ENCODE peak calls at places on chromosomes 13 and 19, in ten cellular contexts. One of them, this sample, is unnamed.
A peak's percentile ranks its signal among the peaks of the same experiment; 100 is the strongest.

GRCh38 chr13:39016789-39017188 is 21.1 kb downstream of the PROSER1 start:
- DNase-seq in IMR-90: peak; percentile 8
- DNase-seq in heart right ventricle: no peak
- DNase-seq in mesendoderm: peak; percentile 48
- DNase-seq in CD4-positive, CD25-positive, alpha-beta regulatory T cell: peak; percentile 57
- DNase-seq in left ventricle myocardium inferior: no peak
- DNase-seq in CD8-positive, alpha-beta T cell: no peak
- DNase-seq in CD8-positive, alpha-beta memory T cell: peak; percentile 2
- DNase-seq in small intestine: peak; percentile 23
- DNase-seq in effector memory CD4-positive, alpha-beta T cell: no peak
- DNase-seq in this sample: no peak

GRCh38 chr13:49021953-49022352 is 46.2 kb downstream of the FNDC3A start:
- DNase-seq in IMR-90: no peak
- DNase-seq in heart right ventricle: no peak
- DNase-seq in mesendoderm: no peak
- DNase-seq in CD4-positive, CD25-positive, alpha-beta regulatory T cell: no peak
- DNase-seq in left ventricle myocardium inferior: no peak
- DNase-seq in CD8-positive, alpha-beta T cell: no peak
- DNase-seq in CD8-positive, alpha-beta memory T cell: no peak
- DNase-seq in small intestine: no peak
- DNase-seq in effector memory CD4-positive, alpha-beta T cell: no peak
- DNase-seq in this sample: no peak

GRCh38 chr19:6059996-6060599 is 50.2 kb downstream of the RFX2 start:
- DNase-seq in IMR-90: no peak
- DNase-seq in heart right ventricle: no peak
- DNase-seq in mesendoderm: no peak
- DNase-seq in CD4-positive, CD25-positive, alpha-beta regulatory T cell: peak; percentile 17
- DNase-seq in left ventricle myocardium inferior: no peak
- DNase-seq in CD8-positive, alpha-beta T cell: no peak
- DNase-seq in CD8-positive, alpha-beta memory T cell: no peak
- DNase-seq in small intestine: no peak
- DNase-seq in effector memory CD4-positive, alpha-beta T cell: no peak
- DNase-seq in this sample: no peak

GRCh38 chr19:6076675-6077463 is 33.4 kb downstream of the RFX2 start:
- DNase-seq in IMR-90: peak; percentile 91
- DNase-seq in heart right ventricle: no peak
- DNase-seq in mesendoderm: no peak
- DNase-seq in CD4-positive, CD25-positive, alpha-beta regulatory T cell: no peak
- DNase-seq in left ventricle myocardium inferior: no peak
- DNase-seq in CD8-positive, alpha-beta T cell: no peak
- DNase-seq in CD8-positive, alpha-beta memory T cell: no peak
- DNase-seq in small intestine: no peak
- DNase-seq in effector memory CD4-positive, alpha-beta T cell: no peak
- DNase-seq in this sample: no peak

GRCh38 chr13:67043901-67044300 is 186.2 kb downstream of the PCDH9 start:
- DNase-seq in IMR-90: peak; percentile 57
- DNase-seq in heart right ventricle: no peak
- DNase-seq in mesendoderm: no peak
- DNase-seq in CD4-positive, CD25-positive, alpha-beta regulatory T cell: no peak
- DNase-seq in left ventricle myocardium inferior: no peak
- DNase-seq in CD8-positive, alpha-beta T cell: no peak
- DNase-seq in CD8-positive, alpha-beta memory T cell: no peak
- DNase-seq in small intestine: no peak
- DNase-seq in effector memory CD4-positive, alpha-beta T cell: no peak
- DNase-seq in this sample: no peak

GRCh38 chr19:51703655-51704515 is 10.8 kb downstream of the SPACA6 start:
- DNase-seq in IMR-90: peak; percentile 89
- DNase-seq in heart right ventricle: peak; percentile 97
- DNase-seq in mesendoderm: peak; percentile 98
- DNase-seq in CD4-positive, CD25-positive, alpha-beta regulatory T cell: peak; percentile 97
- DNase-seq in left ventricle myocardium inferior: peak; percentile 98
- DNase-seq in CD8-positive, alpha-beta T cell: peak; percentile 97
- DNase-seq in CD8-positive, alpha-beta memory T cell: peak; percentile 95
- DNase-seq in small intestine: peak; percentile 90
- DNase-seq in effector memory CD4-positive, alpha-beta T cell: peak; percentile 93
- DNase-seq in this sample: peak; percentile 96

GRCh38 chr19:39372047-39372802 is 18.7 kb downstream of the PAF1 start:
- DNase-seq in IMR-90: peak; percentile 93
- DNase-seq in heart right ventricle: peak; percentile 70
- DNase-seq in mesendoderm: no peak
- DNase-seq in CD4-positive, CD25-positive, alpha-beta regulatory T cell: no peak
- DNase-seq in left ventricle myocardium inferior: peak; percentile 82
- DNase-seq in CD8-positive, alpha-beta T cell: no peak
- DNase-seq in CD8-positive, alpha-beta memory T cell: no peak
- DNase-seq in small intestine: no peak
- DNase-seq in effector memory CD4-positive, alpha-beta T cell: no peak
- DNase-seq in this sample: no peak

GRCh38 chr13:60617863-60618733 is 221.1 kb downstream of the TDRD3 start:
- DNase-seq in IMR-90: peak; percentile 36
- DNase-seq in heart right ventricle: no peak
- DNase-seq in mesendoderm: peak; percentile 80
- DNase-seq in CD4-positive, CD25-positive, alpha-beta regulatory T cell: no peak
- DNase-seq in left ventricle myocardium inferior: no peak
- DNase-seq in CD8-positive, alpha-beta T cell: no peak
- DNase-seq in CD8-positive, alpha-beta memory T cell: no peak
- DNase-seq in small intestine: peak; percentile 6
- DNase-seq in effector memory CD4-positive, alpha-beta T cell: no peak
- DNase-seq in this sample: no peak

GRCh38 chr13:46372071-46372470 is 15.0 kb downstream of the RUBCNL start:
- DNase-seq in IMR-90: no peak
- DNase-seq in heart right ventricle: no peak
- DNase-seq in mesendoderm: no peak
- DNase-seq in CD4-positive, CD25-positive, alpha-beta regulatory T cell: no peak
- DNase-seq in left ventricle myocardium inferior: no peak
- DNase-seq in CD8-positive, alpha-beta T cell: no peak
- DNase-seq in CD8-positive, alpha-beta memory T cell: no peak
- DNase-seq in small intestine: no peak
- DNase-seq in effector memory CD4-positive, alpha-beta T cell: no peak
- DNase-seq in this sample: no peak

GRCh38 chr13:46374710-46375109 is 12.3 kb downstream of the RUBCNL start:
- DNase-seq in IMR-90: no peak
- DNase-seq in heart right ventricle: no peak
- DNase-seq in mesendoderm: no peak
- DNase-seq in CD4-positive, CD25-positive, alpha-beta regulatory T cell: no peak
- DNase-seq in left ventricle myocardium inferior: no peak
- DNase-seq in CD8-positive, alpha-beta T cell: no peak
- DNase-seq in CD8-positive, alpha-beta memory T cell: no peak
- DNase-seq in small intestine: peak; percentile 68
- DNase-seq in effector memory CD4-positive, alpha-beta T cell: no peak
- DNase-seq in this sample: no peak

GRCh38 chr13:46377554-46377953 is 9.5 kb downstream of the RUBCNL start:
- DNase-seq in IMR-90: no peak
- DNase-seq in heart right ventricle: no peak
- DNase-seq in mesendoderm: no peak
- DNase-seq in CD4-positive, CD25-positive, alpha-beta regulatory T cell: no peak
- DNase-seq in left ventricle myocardium inferior: no peak
- DNase-seq in CD8-positive, alpha-beta T cell: no peak
- DNase-seq in CD8-positive, alpha-beta memory T cell: no peak
- DNase-seq in small intestine: no peak
- DNase-seq in effector memory CD4-positive, alpha-beta T cell: no peak
- DNase-seq in this sample: no peak

GRCh38 chr13:46369506-46370268 is 17.4 kb downstream of the RUBCNL start:
- DNase-seq in IMR-90: peak; percentile 68
- DNase-seq in heart right ventricle: no peak
- DNase-seq in mesendoderm: no peak
- DNase-seq in CD4-positive, CD25-positive, alpha-beta regulatory T cell: no peak
- DNase-seq in left ventricle myocardium inferior: no peak
- DNase-seq in CD8-positive, alpha-beta T cell: no peak
- DNase-seq in CD8-positive, alpha-beta memory T cell: no peak
- DNase-seq in small intestine: no peak
- DNase-seq in effector memory CD4-positive, alpha-beta T cell: no peak
- DNase-seq in this sample: no peak

DNA sequence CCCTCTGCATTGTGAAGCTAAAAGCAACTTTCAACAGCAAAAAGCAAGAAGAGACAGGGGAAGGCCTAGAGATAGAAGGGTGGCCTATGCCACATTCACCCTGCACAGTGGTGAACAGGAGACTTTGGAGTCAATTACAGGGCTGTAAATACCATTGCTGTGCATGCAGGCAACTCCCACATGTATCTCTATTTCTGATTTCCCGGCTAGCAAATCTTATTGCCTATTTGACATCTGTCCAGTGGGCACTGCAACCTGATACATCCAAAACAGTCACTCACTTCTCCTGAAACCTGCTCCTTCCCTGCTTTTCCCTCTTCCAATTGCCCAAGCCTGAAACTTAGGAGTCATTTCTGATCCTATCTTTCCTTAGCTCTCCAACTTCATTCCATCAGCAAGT is 13.4 kb downstream of the RUBCNL start:
- DNase-seq in IMR-90: no peak
- DNase-seq in heart right ventricle: no peak
- DNase-seq in mesendoderm: no peak
- DNase-seq in CD4-positive, CD25-positive, alpha-beta regulatory T cell: no peak
- DNase-seq in left ventricle myocardium inferior: no peak
- DNase-seq in CD8-positive, alpha-beta T cell: no peak
- DNase-seq in CD8-positive, alpha-beta memory T cell: no peak
- DNase-seq in small intestine: peak; percentile 77
- DNase-seq in effector memory CD4-positive, alpha-beta T cell: no peak
- DNase-seq in this sample: no peak
- H3K4me1 ChIP-seq in IMR-90: peaks cover 2% of the 10 kb centered on the region
- H3K4me1 ChIP-seq in heart right ventricle: peaks cover 11% of the 10 kb centered on the region
- H3K4me1 ChIP-seq in mesendoderm: no peaks in the 10 kb centered on the region
- H3K4me1 ChIP-seq in CD4-positive, CD25-positive, alpha-beta regulatory T cell: no peaks in the 10 kb centered on the region
- H3K4me1 ChIP-seq in left ventricle myocardium inferior: no peaks in the 10 kb centered on the region
- H3K4me1 ChIP-seq in CD8-positive, alpha-beta T cell: no peaks in the 10 kb centered on the region
- H3K4me1 ChIP-seq in CD8-positive, alpha-beta memory T cell: no peaks in the 10 kb centered on the region
- H3K4me1 ChIP-seq in small intestine: no peaks in the 10 kb centered on the region
- H3K4me1 ChIP-seq in effector memory CD4-positive, alpha-beta T cell: no peaks in the 10 kb centered on the region
- H3K4me1 ChIP-seq in this sample: no peaks in the 10 kb centered on the region

GRCh38 chr13:111115841-111116500 is 861 bp downstream of the ARHGEF7 start:
- DNase-seq in IMR-90: peak; percentile 87
- DNase-seq in heart right ventricle: peak; percentile 57
- DNase-seq in mesendoderm: peak; percentile 47
- DNase-seq in CD4-positive, CD25-positive, alpha-beta regulatory T cell: no peak
- DNase-seq in left ventricle myocardium inferior: peak; percentile 69
- DNase-seq in CD8-positive, alpha-beta T cell: no peak
- DNase-seq in CD8-positive, alpha-beta memory T cell: no peak
- DNase-seq in small intestine: peak; percentile 66
- DNase-seq in effector memory CD4-positive, alpha-beta T cell: no peak
- DNase-seq in this sample: no peak

GRCh38 chr13:111117961-111118360 is 2.9 kb downstream of the ARHGEF7 start:
- DNase-seq in IMR-90: no peak
- DNase-seq in heart right ventricle: no peak
- DNase-seq in mesendoderm: no peak
- DNase-seq in CD4-positive, CD25-positive, alpha-beta regulatory T cell: no peak
- DNase-seq in left ventricle myocardium inferior: no peak
- DNase-seq in CD8-positive, alpha-beta T cell: no peak
- DNase-seq in CD8-positive, alpha-beta memory T cell: no peak
- DNase-seq in small intestine: no peak
- DNase-seq in effector memory CD4-positive, alpha-beta T cell: no peak
- DNase-seq in this sample: no peak

GRCh38 chr13:111117289-111117688 is 2.2 kb downstream of the ARHGEF7 start:
- DNase-seq in IMR-90: no peak
- DNase-seq in heart right ventricle: no peak
- DNase-seq in mesendoderm: no peak
- DNase-seq in CD4-positive, CD25-positive, alpha-beta regulatory T cell: no peak
- DNase-seq in left ventricle myocardium inferior: no peak
- DNase-seq in CD8-positive, alpha-beta T cell: no peak
- DNase-seq in CD8-positive, alpha-beta memory T cell: no peak
- DNase-seq in small intestine: no peak
- DNase-seq in effector memory CD4-positive, alpha-beta T cell: no peak
- DNase-seq in this sample: no peak

GRCh38 chr13:111115051-111115840 is at the start of gene ARHGEF7:
- DNase-seq in IMR-90: no peak
- DNase-seq in heart right ventricle: peak; percentile 37
- DNase-seq in mesendoderm: peak; percentile 43
- DNase-seq in CD4-positive, CD25-positive, alpha-beta regulatory T cell: no peak
- DNase-seq in left ventricle myocardium inferior: no peak
- DNase-seq in CD8-positive, alpha-beta T cell: no peak
- DNase-seq in CD8-positive, alpha-beta memory T cell: no peak
- DNase-seq in small intestine: no peak
- DNase-seq in effector memory CD4-positive, alpha-beta T cell: no peak
- DNase-seq in this sample: peak; percentile 6

DNA sequence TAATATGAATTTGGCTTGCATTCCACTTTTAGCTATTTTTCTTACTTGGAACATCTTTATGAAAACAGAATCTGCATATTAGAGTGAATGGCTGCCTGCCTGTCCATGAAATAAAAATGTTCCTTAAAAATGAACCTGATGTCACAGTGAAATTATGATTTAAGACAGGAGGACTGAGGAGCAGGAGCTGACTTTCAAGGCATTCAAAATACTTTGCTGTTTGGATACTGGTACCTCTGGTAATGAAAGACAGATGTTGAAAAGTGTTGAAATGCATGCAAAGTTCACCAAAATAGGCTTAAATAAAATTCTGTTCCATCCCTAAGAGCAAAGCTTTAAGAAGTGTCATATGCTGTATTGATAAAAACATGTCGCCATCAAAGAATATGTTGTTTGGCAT is 1.7 kb downstream of the ARHGEF7 start:
- DNase-seq in IMR-90: peak; percentile 14
- DNase-seq in heart right ventricle: no peak
- DNase-seq in mesendoderm: no peak
- DNase-seq in CD4-positive, CD25-positive, alpha-beta regulatory T cell: no peak
- DNase-seq in left ventricle myocardium inferior: no peak
- DNase-seq in CD8-positive, alpha-beta T cell: no peak
- DNase-seq in CD8-positive, alpha-beta memory T cell: no peak
- DNase-seq in small intestine: no peak
- DNase-seq in effector memory CD4-positive, alpha-beta T cell: no peak
- DNase-seq in this sample: no peak
- H3K4me3 ChIP-seq in IMR-90: no peak overlapping the region
- H3K4me3 ChIP-seq in heart right ventricle: peak overlapping the region; percentile 65
- H3K4me3 ChIP-seq in mesendoderm: no peak overlapping the region
- H3K4me3 ChIP-seq in CD4-positive, CD25-positive, alpha-beta regulatory T cell: no peak overlapping the region
- H3K4me3 ChIP-seq in left ventricle myocardium inferior: peak overlapping the region; percentile 77
- H3K4me3 ChIP-seq in CD8-positive, alpha-beta T cell: no peak overlapping the region
- H3K4me3 ChIP-seq in CD8-positive, alpha-beta memory T cell: no peak overlapping the region
- H3K4me3 ChIP-seq in small intestine: no peak overlapping the region
- H3K4me3 ChIP-seq in effector memory CD4-positive, alpha-beta T cell: no peak overlapping the region
- H3K4me3 ChIP-seq in this sample: no peak overlapping the region

GRCh38 chr19:2043864-2044708 is 7.0 kb downstream of the MKNK2 start:
- DNase-seq in IMR-90: no peak
- DNase-seq in heart right ventricle: no peak
- DNase-seq in mesendoderm: no peak
- DNase-seq in CD4-positive, CD25-positive, alpha-beta regulatory T cell: no peak
- DNase-seq in left ventricle myocardium inferior: no peak
- DNase-seq in CD8-positive, alpha-beta T cell: peak; percentile 47
- DNase-seq in CD8-positive, alpha-beta memory T cell: no peak
- DNase-seq in small intestine: no peak
- DNase-seq in effector memory CD4-positive, alpha-beta T cell: no peak
- DNase-seq in this sample: peak; percentile 39

GRCh38 chr19:2046046-2046907 is 4.8 kb downstream of the MKNK2 start:
- DNase-seq in IMR-90: no peak
- DNase-seq in heart right ventricle: no peak
- DNase-seq in mesendoderm: no peak
- DNase-seq in CD4-positive, CD25-positive, alpha-beta regulatory T cell: no peak
- DNase-seq in left ventricle myocardium inferior: no peak
- DNase-seq in CD8-positive, alpha-beta T cell: no peak
- DNase-seq in CD8-positive, alpha-beta memory T cell: no peak
- DNase-seq in small intestine: no peak
- DNase-seq in effector memory CD4-positive, alpha-beta T cell: no peak
- DNase-seq in this sample: no peak

GRCh38 chr19:2047076-2047448 is 4.0 kb downstream of the MKNK2 start:
- DNase-seq in IMR-90: no peak
- DNase-seq in heart right ventricle: no peak
- DNase-seq in mesendoderm: no peak
- DNase-seq in CD4-positive, CD25-positive, alpha-beta regulatory T cell: no peak
- DNase-seq in left ventricle myocardium inferior: no peak
- DNase-seq in CD8-positive, alpha-beta T cell: no peak
- DNase-seq in CD8-positive, alpha-beta memory T cell: no peak
- DNase-seq in small intestine: no peak
- DNase-seq in effector memory CD4-positive, alpha-beta T cell: no peak
- DNase-seq in this sample: no peak

GRCh38 chr19:2044709-2045500 is 6.1 kb downstream of the MKNK2 start:
- DNase-seq in IMR-90: no peak
- DNase-seq in heart right ventricle: no peak
- DNase-seq in mesendoderm: no peak
- DNase-seq in CD4-positive, CD25-positive, alpha-beta regulatory T cell: no peak
- DNase-seq in left ventricle myocardium inferior: no peak
- DNase-seq in CD8-positive, alpha-beta T cell: no peak
- DNase-seq in CD8-positive, alpha-beta memory T cell: no peak
- DNase-seq in small intestine: no peak
- DNase-seq in effector memory CD4-positive, alpha-beta T cell: no peak
- DNase-seq in this sample: no peak

GRCh38 chr19:2045501-2046045 is 5.5 kb downstream of the MKNK2 start:
- DNase-seq in IMR-90: no peak
- DNase-seq in heart right ventricle: peak; percentile 58
- DNase-seq in mesendoderm: no peak
- DNase-seq in CD4-positive, CD25-positive, alpha-beta regulatory T cell: no peak
- DNase-seq in left ventricle myocardium inferior: no peak
- DNase-seq in CD8-positive, alpha-beta T cell: no peak
- DNase-seq in CD8-positive, alpha-beta memory T cell: no peak
- DNase-seq in small intestine: no peak
- DNase-seq in effector memory CD4-positive, alpha-beta T cell: no peak
- DNase-seq in this sample: no peak
- H3K27ac ChIP-seq in IMR-90: no peak overlapping the region
- H3K27ac ChIP-seq in heart right ventricle: peak overlapping the region; percentile 78
- H3K27ac ChIP-seq in mesendoderm: no peak overlapping the region
- H3K27ac ChIP-seq in CD4-positive, CD25-positive, alpha-beta regulatory T cell: peak overlapping the region; percentile 99
- H3K27ac ChIP-seq in left ventricle myocardium inferior: peak overlapping the region; percentile 100
- H3K27ac ChIP-seq in CD8-positive, alpha-beta T cell: no peak overlapping the region
- H3K27ac ChIP-seq in CD8-positive, alpha-beta memory T cell: no peak overlapping the region
- H3K27ac ChIP-seq in small intestine: no peak overlapping the region
- H3K27ac ChIP-seq in effector memory CD4-positive, alpha-beta T cell: peak overlapping the region; percentile 27
- H3K27ac ChIP-seq in this sample: peak overlapping the region; percentile 54

GRCh38 chr19:10270616-10271394 is at the start of gene ICAM1:
- DNase-seq in IMR-90: peak; percentile 66
- DNase-seq in heart right ventricle: peak; percentile 83
- DNase-seq in mesendoderm: peak; percentile 79
- DNase-seq in CD4-positive, CD25-positive, alpha-beta regulatory T cell: peak; percentile 88
- DNase-seq in left ventricle myocardium inferior: peak; percentile 84
- DNase-seq in CD8-positive, alpha-beta T cell: peak; percentile 71
- DNase-seq in CD8-positive, alpha-beta memory T cell: peak; percentile 65
- DNase-seq in small intestine: peak; percentile 52
- DNase-seq in effector memory CD4-positive, alpha-beta T cell: peak; percentile 54
- DNase-seq in this sample: peak; percentile 67

GRCh38 chr19:10269333-10270179 is 1.4 kb upstream of the ICAM1 start:
- DNase-seq in IMR-90: peak; percentile 65
- DNase-seq in heart right ventricle: peak; percentile 89
- DNase-seq in mesendoderm: peak; percentile 77
- DNase-seq in CD4-positive, CD25-positive, alpha-beta regulatory T cell: peak; percentile 86
- DNase-seq in left ventricle myocardium inferior: peak; percentile 90
- DNase-seq in CD8-positive, alpha-beta T cell: peak; percentile 83
- DNase-seq in CD8-positive, alpha-beta memory T cell: peak; percentile 83
- DNase-seq in small intestine: peak; percentile 70
- DNase-seq in effector memory CD4-positive, alpha-beta T cell: peak; percentile 70
- DNase-seq in this sample: peak; percentile 87

GRCh38 chr19:10274589-10274988 is 3.7 kb downstream of the ICAM1 start:
- DNase-seq in IMR-90: no peak
- DNase-seq in heart right ventricle: no peak
- DNase-seq in mesendoderm: no peak
- DNase-seq in CD4-positive, CD25-positive, alpha-beta regulatory T cell: no peak
- DNase-seq in left ventricle myocardium inferior: no peak
- DNase-seq in CD8-positive, alpha-beta T cell: no peak
- DNase-seq in CD8-positive, alpha-beta memory T cell: no peak
- DNase-seq in small intestine: no peak
- DNase-seq in effector memory CD4-positive, alpha-beta T cell: no peak
- DNase-seq in this sample: no peak

GRCh38 chr19:10270180-10270615 is 722 bp upstream of the ICAM1 start:
- DNase-seq in IMR-90: no peak
- DNase-seq in heart right ventricle: peak; percentile 72
- DNase-seq in mesendoderm: no peak
- DNase-seq in CD4-positive, CD25-positive, alpha-beta regulatory T cell: peak; percentile 77
- DNase-seq in left ventricle myocardium inferior: peak; percentile 76
- DNase-seq in CD8-positive, alpha-beta T cell: peak; percentile 74
- DNase-seq in CD8-positive, alpha-beta memory T cell: peak; percentile 64
- DNase-seq in small intestine: peak; percentile 44
- DNase-seq in effector memory CD4-positive, alpha-beta T cell: peak; percentile 53
- DNase-seq in this sample: peak; percentile 80

GRCh38 chr19:10271543-10272086 is 695 bp downstream of the ICAM1 start:
- DNase-seq in IMR-90: peak; percentile 56
- DNase-seq in heart right ventricle: no peak
- DNase-seq in mesendoderm: no peak
- DNase-seq in CD4-positive, CD25-positive, alpha-beta regulatory T cell: peak; percentile 29
- DNase-seq in left ventricle myocardium inferior: no peak
- DNase-seq in CD8-positive, alpha-beta T cell: peak; percentile 43
- DNase-seq in CD8-positive, alpha-beta memory T cell: peak; percentile 28
- DNase-seq in small intestine: no peak
- DNase-seq in effector memory CD4-positive, alpha-beta T cell: no peak
- DNase-seq in this sample: peak; percentile 77
- H3K4me1 ChIP-seq in IMR-90: peaks cover 5% of the 10 kb centered on the region
- H3K4me1 ChIP-seq in heart right ventricle: peaks cover 46% of the 10 kb centered on the region
- H3K4me1 ChIP-seq in mesendoderm: no peaks in the 10 kb centered on the region
- H3K4me1 ChIP-seq in CD4-positive, CD25-positive, alpha-beta regulatory T cell: peaks cover 29% of the 10 kb centered on the region
- H3K4me1 ChIP-seq in left ventricle myocardium inferior: peaks cover 48% of the 10 kb centered on the region
- H3K4me1 ChIP-seq in CD8-positive, alpha-beta T cell: peaks cover 26% of the 10 kb centered on the region
- H3K4me1 ChIP-seq in CD8-positive, alpha-beta memory T cell: peaks cover 21% of the 10 kb centered on the region
- H3K4me1 ChIP-seq in small intestine: no peaks in the 10 kb centered on the region
- H3K4me1 ChIP-seq in effector memory CD4-positive, alpha-beta T cell: peaks cover 19% of the 10 kb centered on the region
- H3K4me1 ChIP-seq in this sample: peaks cover 34% of the 10 kb centered on the region